ENCODE peak calls at places on chromosomes 12 and 14, in seven cellular contexts. One of them, this sample, is unnamed.

GRCh38 chr14:75141967-75142366 is 15.1 kb upstream of the NEK9 start:
- DNase-seq in K562: peak; percentile 13
- DNase-seq in A549: no peak
- DNase-seq in HepG2: peak; percentile 42
- DNase-seq in H1: no peak
- DNase-seq in IMR-90: peak; percentile 56
- DNase-seq in GM12878: no peak
- DNase-seq in this sample: no peak

GRCh38 chr12:130788515-130788914 is 50.5 kb downstream of the STX2 start:
- DNase-seq in HepG2: no peak
- DNase-seq in A549: no peak
- DNase-seq in IMR-90: no peak
- DNase-seq in K562: no peak
- DNase-seq in GM12878: no peak
- DNase-seq in H1: no peak
- DNase-seq in this sample: no peak

GRCh38 chr12:91574391-91574790 is 391.8 kb upstream of the DCN start:
- DNase-seq in HepG2: no peak
- DNase-seq in GM12878: no peak
- DNase-seq in H1: no peak
- DNase-seq in IMR-90: no peak
- DNase-seq in A549: no peak
- DNase-seq in K562: no peak
- DNase-seq in this sample: no peak

GRCh38 chr14:34023824-34024767 is 73.2 kb upstream of the EGLN3 start:
- DNase-seq in A549: no peak
- DNase-seq in IMR-90: no peak
- DNase-seq in GM12878: no peak
- DNase-seq in HepG2: peak; percentile 100
- DNase-seq in K562: no peak
- DNase-seq in H1: no peak
- DNase-seq in this sample: peak; percentile 2

GRCh38 chr12:120836119-120836684 is 68.0 kb downstream of the SPPL3 start:
- DNase-seq in IMR-90: no peak
- DNase-seq in A549: no peak
- DNase-seq in GM12878: no peak
- DNase-seq in HepG2: no peak
- DNase-seq in K562: no peak
- DNase-seq in H1: no peak
- DNase-seq in this sample: no peak

GRCh38 chr12:6182279-6182898 is 17.8 kb upstream of the CD9 start:
- DNase-seq in H1: no peak
- DNase-seq in HepG2: peak; percentile 75
- DNase-seq in A549: no peak
- DNase-seq in IMR-90: peak; percentile 68
- DNase-seq in GM12878: no peak
- DNase-seq in K562: no peak
- DNase-seq in this sample: no peak

GRCh38 chr12:12542964-12543363 is 19.7 kb downstream of the DUSP16 start:
- DNase-seq in A549: no peak
- DNase-seq in H1: no peak
- DNase-seq in K562: no peak
- DNase-seq in GM12878: no peak
- DNase-seq in HepG2: no peak
- DNase-seq in IMR-90: no peak
- DNase-seq in this sample: no peak

GRCh38 chr12:12415886-12416285 is 59.0 kb downstream of the BORCS5 start:
- DNase-seq in IMR-90: no peak
- DNase-seq in K562: no peak
- DNase-seq in GM12878: no peak
- DNase-seq in H1: no peak
- DNase-seq in A549: no peak
- DNase-seq in HepG2: no peak
- DNase-seq in this sample: no peak

GRCh38 chr12:54437243-54437642 is 18.2 kb upstream of the ITGA5 start:
- DNase-seq in IMR-90: no peak
- DNase-seq in K562: no peak
- DNase-seq in A549: no peak
- DNase-seq in H1: no peak
- DNase-seq in GM12878: no peak
- DNase-seq in HepG2: no peak
- DNase-seq in this sample: no peak

GRCh38 chr14:103854017-103854808 is 6.8 kb upstream of the PPP1R13B start:
- DNase-seq in GM12878: no peak
- DNase-seq in A549: no peak
- DNase-seq in HepG2: no peak
- DNase-seq in IMR-90: no peak
- DNase-seq in K562: no peak
- DNase-seq in H1: no peak
- DNase-seq in this sample: no peak

GRCh38 chr12:50842637-50843493 is at the start of gene TMPRSS12:
- DNase-seq in H1: peak; percentile 74
- DNase-seq in HepG2: no peak
- DNase-seq in K562: no peak
- DNase-seq in GM12878: no peak
- DNase-seq in IMR-90: no peak
- DNase-seq in A549: no peak
- DNase-seq in this sample: no peak

GRCh38 chr12:102687523-102687922 is 207.2 kb upstream of the IGF1 start:
- DNase-seq in A549: no peak
- DNase-seq in H1: no peak
- DNase-seq in K562: no peak
- DNase-seq in HepG2: no peak
- DNase-seq in GM12878: no peak
- DNase-seq in IMR-90: no peak
- DNase-seq in this sample: no peak

GRCh38 chr12:115421796-115422709 is 738.1 kb upstream of the TBX3 start:
- DNase-seq in A549: no peak
- DNase-seq in HepG2: peak; percentile 99
- DNase-seq in GM12878: no peak
- DNase-seq in K562: no peak
- DNase-seq in IMR-90: no peak
- DNase-seq in H1: no peak
- DNase-seq in this sample: no peak

GRCh38 chr12:50221228-50222008 is 54.2 kb upstream of the CERS5 start:
- DNase-seq in A549: no peak
- DNase-seq in K562: peak; percentile 32
- DNase-seq in GM12878: peak; percentile 53
- DNase-seq in H1: no peak
- DNase-seq in HepG2: no peak
- DNase-seq in IMR-90: peak; percentile 91
- DNase-seq in this sample: no peak

GRCh38 chr12:121990692-121991603 is 30.7 kb upstream of the BCL7A start:
- DNase-seq in GM12878: peak; percentile 86
- DNase-seq in K562: no peak
- DNase-seq in H1: no peak
- DNase-seq in A549: no peak
- DNase-seq in HepG2: no peak
- DNase-seq in IMR-90: peak; percentile 45
- DNase-seq in this sample: no peak

GRCh38 chr14:55914771-55915170 is 203.4 kb upstream of the PELI2 start:
- DNase-seq in GM12878: no peak
- DNase-seq in A549: no peak
- DNase-seq in H1: no peak
- DNase-seq in IMR-90: peak; percentile 4
- DNase-seq in K562: no peak
- DNase-seq in HepG2: no peak
- DNase-seq in this sample: no peak

GRCh38 chr12:76402259-76402658 is 54.0 kb upstream of the BBS10 start:
- DNase-seq in GM12878: no peak
- DNase-seq in A549: no peak
- DNase-seq in K562: peak; percentile 67
- DNase-seq in HepG2: peak; percentile 27
- DNase-seq in IMR-90: no peak
- DNase-seq in H1: no peak
- DNase-seq in this sample: no peak

GRCh38 chr12:6782119-6782518 is 7.2 kb upstream of the CD4 start:
- DNase-seq in HepG2: no peak
- DNase-seq in A549: no peak
- DNase-seq in GM12878: no peak
- DNase-seq in IMR-90: no peak
- DNase-seq in K562: no peak
- DNase-seq in H1: no peak
- DNase-seq in this sample: no peak

GRCh38 chr14:100532154-100532915 is 54.9 kb downstream of the BEGAIN start:
- DNase-seq in K562: no peak
- DNase-seq in A549: no peak
- DNase-seq in HepG2: no peak
- DNase-seq in IMR-90: peak; percentile 13
- DNase-seq in GM12878: no peak
- DNase-seq in H1: no peak
- DNase-seq in this sample: no peak

GRCh38 chr14:28023853-28024252 is 742.7 kb upstream of the FOXG1 start:
- DNase-seq in K562: no peak
- DNase-seq in IMR-90: no peak
- DNase-seq in H1: no peak
- DNase-seq in HepG2: no peak
- DNase-seq in GM12878: no peak
- DNase-seq in A549: no peak
- DNase-seq in this sample: no peak

GRCh38 chr14:95515523-95516517 is 630 bp downstream of the SYNE3 start:
- DNase-seq in HepG2: peak; percentile 39
- DNase-seq in GM12878: no peak
- DNase-seq in IMR-90: peak; percentile 45
- DNase-seq in H1: peak; percentile 73
- DNase-seq in A549: peak; percentile 74
- DNase-seq in K562: peak; percentile 73
- DNase-seq in this sample: no peak

GRCh38 chr12:22374499-22374898 is 40.0 kb upstream of the ST8SIA1 start:
- DNase-seq in K562: no peak
- DNase-seq in H1: no peak
- DNase-seq in HepG2: no peak
- DNase-seq in A549: no peak
- DNase-seq in IMR-90: no peak
- DNase-seq in GM12878: no peak
- DNase-seq in this sample: no peak

DNA sequence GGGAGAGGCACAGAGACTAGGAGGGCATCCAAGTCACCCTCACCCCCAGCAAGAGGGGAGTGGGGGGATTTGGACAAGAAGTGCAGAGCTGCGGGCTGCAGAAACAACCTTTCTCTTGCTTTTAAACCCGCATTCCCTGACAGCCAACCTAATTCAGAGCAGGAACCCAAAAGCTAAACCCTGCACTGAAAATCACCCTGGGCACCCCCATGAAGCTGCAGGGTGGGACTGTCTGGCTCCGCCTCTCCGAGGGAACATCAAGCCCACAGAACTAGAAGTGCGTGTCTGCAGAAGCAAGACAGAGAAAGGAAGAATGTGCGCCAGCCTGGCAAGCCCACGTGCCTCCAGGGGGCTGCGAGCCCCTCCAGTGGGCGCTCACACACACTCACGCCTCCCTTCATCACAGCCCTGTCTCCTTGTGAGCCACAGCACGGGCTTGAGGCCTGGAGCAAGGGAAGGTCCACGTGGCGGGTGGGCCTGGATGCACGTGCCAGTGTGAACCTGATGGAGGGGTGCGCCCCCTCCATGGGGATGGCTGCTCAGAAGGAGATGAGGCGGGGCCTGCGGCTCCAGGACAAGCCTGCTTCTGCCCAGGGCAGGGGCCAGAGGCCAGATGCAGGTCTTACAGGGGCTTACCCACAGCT is 27.8 kb upstream of the PNMA1 start:
- DNase-seq in GM12878: no peak
- DNase-seq in IMR-90: no peak
- DNase-seq in A549: no peak
- DNase-seq in K562: no peak
- DNase-seq in H1: no peak
- DNase-seq in HepG2: no peak
- DNase-seq in this sample: no peak
- TF ChIP-seq RAD21 in GM12878: no peak
- TF ChIP-seq RAD21 in IMR-90: no peak
- TF ChIP-seq RAD21 in A549: no peak
- TF ChIP-seq RAD21 in K562: no peak
- TF ChIP-seq RAD21 in H1: no peak
- TF ChIP-seq RAD21 in HepG2: no peak
- TF ChIP-seq RAD21 in this sample: no peak

GRCh38 chr12:104611671-104612070 is 154.9 kb downstream of the CHST11 start:
- DNase-seq in K562: no peak
- DNase-seq in HepG2: no peak
- DNase-seq in GM12878: no peak
- DNase-seq in H1: no peak
- DNase-seq in IMR-90: no peak
- DNase-seq in A549: no peak
- DNase-seq in this sample: no peak
- TF ChIP-seq POLR2A in K562: no peak
- TF ChIP-seq POLR2A in HepG2: no peak
- TF ChIP-seq POLR2A in GM12878: no peak
- TF ChIP-seq POLR2A in H1: no peak
- TF ChIP-seq POLR2A in IMR-90: no peak
- TF ChIP-seq POLR2A in A549: no peak
- TF ChIP-seq POLR2A in this sample: no peak

DNA sequence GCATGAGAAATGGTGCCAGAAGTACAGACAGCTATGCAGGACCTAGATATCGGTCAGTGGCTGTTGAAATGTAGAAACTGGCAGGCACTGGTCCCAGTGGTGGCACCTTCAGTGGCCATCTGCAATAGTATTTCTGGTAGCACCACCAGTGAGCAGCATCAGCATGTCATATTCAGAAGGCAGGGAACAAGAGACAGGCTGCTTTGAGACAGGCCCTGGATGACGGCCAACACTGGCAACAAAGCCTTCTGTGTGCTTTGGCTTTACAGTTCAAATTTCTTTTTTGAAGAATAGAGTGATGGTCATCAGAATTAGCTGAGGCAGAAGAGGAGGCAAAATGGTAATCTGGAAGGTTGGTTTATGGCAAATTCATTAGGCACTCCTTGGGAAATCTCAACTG is 273.4 kb upstream of the SLC16A7 start:
- DNase-seq in K562: no peak
- DNase-seq in A549: no peak
- DNase-seq in H1: no peak
- DNase-seq in GM12878: no peak
- DNase-seq in IMR-90: no peak
- DNase-seq in HepG2: no peak
- DNase-seq in this sample: no peak
- TF ChIP-seq RAD21 in K562: no peak
- TF ChIP-seq RAD21 in A549: no peak
- TF ChIP-seq RAD21 in H1: no peak
- TF ChIP-seq RAD21 in GM12878: no peak
- TF ChIP-seq RAD21 in IMR-90: no peak
- TF ChIP-seq RAD21 in HepG2: no peak
- TF ChIP-seq RAD21 in this sample: no peak

GRCh38 chr12:109899783-109900751 is at the start of gene TCHP:
- DNase-seq in HepG2: peak; percentile 73
- DNase-seq in H1: peak; percentile 76
- DNase-seq in K562: peak; percentile 87
- DNase-seq in GM12878: peak; percentile 54
- DNase-seq in A549: peak; percentile 90
- DNase-seq in IMR-90: peak; percentile 87
- DNase-seq in this sample: peak; percentile 74
- TF ChIP-seq POLR2A in HepG2: peak; percentile 69
- TF ChIP-seq POLR2A in H1: no peak
- TF ChIP-seq POLR2A in K562: peak; percentile 77
- TF ChIP-seq POLR2A in GM12878: peak; percentile 81
- TF ChIP-seq POLR2A in A549: peak; percentile 55
- TF ChIP-seq POLR2A in IMR-90: no peak
- TF ChIP-seq POLR2A in this sample: no peak

This sample was measured in HCT116.